ENCODE peak calls at places on chromosomes 4 and X, in five cellular contexts. G, J, T, Q and Z are unnamed samples.

GRCh38 chrX:73851014-73852009 is 288.3 kb downstream of the CHIC1 start:
- DNase-seq in G (no peak), T (peak), Q (no peak), J (peak), Z (peak)

GRCh38 chrX:154540897-154541535 is 5.6 kb downstream of the G6PD start:
- DNase-seq in T (no peak), J (no peak), G (no peak), Q (no peak), Z (no peak)

GRCh38 chr4:79249879-79250503 is 75.9 kb downstream of the NAA11 start:
- DNase-seq in Q (no peak), G (peak), J (no peak), T (no peak), Z (no peak)

GRCh38 chr4:9963328-9963727 is 58.0 kb downstream of the SLC2A9 start:
- DNase-seq in G (no peak), T (no peak), Q (no peak), J (no peak), Z (no peak)

GRCh38 chrX:15834051-15834450 is 20.6 kb downstream of the AP1S2 start:
- DNase-seq in T (no peak), J (no peak), Q (no peak), G (peak), Z (no peak)

GRCh38 chrX:101164766-101165590 is 54.6 kb upstream of the DRP2 start:
- DNase-seq in G (no peak), J (no peak), T (no peak), Q (no peak), Z (no peak)

GRCh38 chr4:121960801-121961200 is 8.9 kb upstream of the TRPC3 start:
- DNase-seq in G (no peak), Q (no peak), J (no peak), T (no peak), Z (no peak)

GRCh38 chr4:153771058-153771457 is 11.2 kb upstream of the RNF175 start:
- DNase-seq in Q (no peak), G (peak), J (no peak), T (no peak), Z (no peak)

GRCh38 chrX:40544343-40545250 is 36.2 kb upstream of the ATP6AP2 start:
- DNase-seq in Q (no peak), T (no peak), J (no peak), G (no peak), Z (no peak)

GRCh38 chrX:74422576-74423288 is 1.4 kb downstream of the SLC16A2 start:
- DNase-seq in Q (no peak), G (peak), J (no peak), T (no peak), Z (peak)

GRCh38 chr4:17128268-17128667 is 229.8 kb upstream of the LDB2 start:
- DNase-seq in G (no peak), T (no peak), Q (no peak), J (no peak), Z (no peak)

GRCh38 chr4:7206856-7207567 is 14.7 kb downstream of the SORCS2 start:
- DNase-seq in T (no peak), Q (no peak), J (no peak), G (no peak), Z (peak)

GRCh38 chrX:54358424-54359211 is 772 bp upstream of the WNK3 start:
- DNase-seq in T (peak), G (no peak), J (no peak), Q (peak), Z (peak)

GRCh38 chr4:98564847-98565246 is 93.6 kb downstream of the TSPAN5 start:
- DNase-seq in T (no peak), Q (no peak), J (no peak), G (no peak), Z (no peak)